ENCODE peak calls at places on chromosomes 4 and X, in ten cellular contexts. One of them, this sample, is unnamed.

GRCh38 chr4:63619771-63620170 is 789.5 kb downstream of the TECRL start:
- DNase-seq in endothelial cell of umbilical vein: no peak
- DNase-seq in Panc1: no peak
- DNase-seq in stomach: no peak
- DNase-seq in GM12891: no peak
- DNase-seq in K562: no peak
- DNase-seq in SK-N-SH: no peak
- DNase-seq in HCT116: no peak
- DNase-seq in HL-60: no peak
- DNase-seq in breast epithelium: no peak
- DNase-seq in this sample: no peak

GRCh38 chr4:89556596-89557305 is 249.2 kb upstream of the GPRIN3 start:
- DNase-seq in GM12891: no peak
- DNase-seq in HCT116: no peak
- DNase-seq in K562: no peak
- DNase-seq in Panc1: no peak
- DNase-seq in HL-60: no peak
- DNase-seq in SK-N-SH: no peak
- DNase-seq in endothelial cell of umbilical vein: peak
- DNase-seq in breast epithelium: no peak
- DNase-seq in stomach: no peak
- DNase-seq in this sample: no peak

GRCh38 chrX:40176979-40177430 is 79.2 kb upstream of the BCOR start:
- DNase-seq in SK-N-SH: peak
- DNase-seq in stomach: no peak
- DNase-seq in HCT116: no peak
- DNase-seq in GM12891: no peak
- DNase-seq in HL-60: peak
- DNase-seq in endothelial cell of umbilical vein: peak
- DNase-seq in K562: no peak
- DNase-seq in breast epithelium: no peak
- DNase-seq in Panc1: no peak
- DNase-seq in this sample: peak

GRCh38 chrX:16185725-16186136 is 18.4 kb downstream of the MAGEB17 start:
- DNase-seq in HCT116: peak
- DNase-seq in HL-60: peak
- DNase-seq in GM12891: no peak
- DNase-seq in K562: peak
- DNase-seq in breast epithelium: no peak
- DNase-seq in stomach: no peak
- DNase-seq in SK-N-SH: no peak
- DNase-seq in endothelial cell of umbilical vein: peak
- DNase-seq in Panc1: no peak
- DNase-seq in this sample: no peak

GRCh38 chr4:54643172-54643571 is 14.6 kb upstream of the KIT start:
- DNase-seq in SK-N-SH: no peak
- DNase-seq in endothelial cell of umbilical vein: no peak
- DNase-seq in HCT116: no peak
- DNase-seq in Panc1: no peak
- DNase-seq in HL-60: no peak
- DNase-seq in GM12891: no peak
- DNase-seq in stomach: no peak
- DNase-seq in K562: no peak
- DNase-seq in breast epithelium: no peak
- DNase-seq in this sample: no peak

GRCh38 chr4:99324978-99325377 is 3.8 kb upstream of the ADH1B start:
- DNase-seq in Panc1: no peak
- DNase-seq in GM12891: no peak
- DNase-seq in HL-60: no peak
- DNase-seq in K562: no peak
- DNase-seq in breast epithelium: no peak
- DNase-seq in endothelial cell of umbilical vein: no peak
- DNase-seq in stomach: peak
- DNase-seq in SK-N-SH: no peak
- DNase-seq in HCT116: no peak
- DNase-seq in this sample: no peak

GRCh38 chr4:932713-933070 is 432 bp downstream of the TMEM175 start:
- DNase-seq in stomach: no peak
- DNase-seq in K562: peak
- DNase-seq in SK-N-SH: peak
- DNase-seq in HCT116: no peak
- DNase-seq in HL-60: no peak
- DNase-seq in breast epithelium: no peak
- DNase-seq in Panc1: no peak
- DNase-seq in endothelial cell of umbilical vein: no peak
- DNase-seq in GM12891: no peak
- DNase-seq in this sample: no peak

GRCh38 chr4:55308071-55308470 is 38.0 kb upstream of the SRD5A3 start:
- DNase-seq in SK-N-SH: no peak
- DNase-seq in K562: no peak
- DNase-seq in breast epithelium: no peak
- DNase-seq in endothelial cell of umbilical vein: no peak
- DNase-seq in HL-60: no peak
- DNase-seq in stomach: no peak
- DNase-seq in Panc1: no peak
- DNase-seq in HCT116: no peak
- DNase-seq in GM12891: no peak
- DNase-seq in this sample: no peak

GRCh38 chr4:73259552-73260140 is 1.0 kb upstream of the ANKRD17 start:
- DNase-seq in HL-60: no peak
- DNase-seq in SK-N-SH: no peak
- DNase-seq in K562: peak
- DNase-seq in endothelial cell of umbilical vein: no peak
- DNase-seq in stomach: no peak
- DNase-seq in breast epithelium: no peak
- DNase-seq in Panc1: no peak
- DNase-seq in HCT116: no peak
- DNase-seq in GM12891: no peak
- DNase-seq in this sample: no peak

GRCh38 chr4:73257995-73258667 is 467 bp downstream of the ANKRD17 start:
- DNase-seq in HCT116: no peak
- DNase-seq in K562: peak
- DNase-seq in SK-N-SH: peak
- DNase-seq in breast epithelium: no peak
- DNase-seq in HL-60: peak
- DNase-seq in endothelial cell of umbilical vein: peak
- DNase-seq in Panc1: no peak
- DNase-seq in stomach: no peak
- DNase-seq in GM12891: peak
- DNase-seq in this sample: peak

GRCh38 chr4:73252001-73252400 is 6.6 kb downstream of the ANKRD17 start:
- DNase-seq in SK-N-SH: no peak
- DNase-seq in GM12891: no peak
- DNase-seq in HL-60: no peak
- DNase-seq in endothelial cell of umbilical vein: no peak
- DNase-seq in HCT116: no peak
- DNase-seq in K562: no peak
- DNase-seq in Panc1: no peak
- DNase-seq in stomach: no peak
- DNase-seq in breast epithelium: no peak
- DNase-seq in this sample: no peak

GRCh38 chr4:73258668-73259551 is at the start of gene ANKRD17:
- DNase-seq in stomach: peak
- DNase-seq in HL-60: peak
- DNase-seq in GM12891: peak
- DNase-seq in endothelial cell of umbilical vein: peak
- DNase-seq in SK-N-SH: peak
- DNase-seq in breast epithelium: peak
- DNase-seq in HCT116: peak
- DNase-seq in Panc1: peak
- DNase-seq in K562: peak
- DNase-seq in this sample: peak

DNA sequence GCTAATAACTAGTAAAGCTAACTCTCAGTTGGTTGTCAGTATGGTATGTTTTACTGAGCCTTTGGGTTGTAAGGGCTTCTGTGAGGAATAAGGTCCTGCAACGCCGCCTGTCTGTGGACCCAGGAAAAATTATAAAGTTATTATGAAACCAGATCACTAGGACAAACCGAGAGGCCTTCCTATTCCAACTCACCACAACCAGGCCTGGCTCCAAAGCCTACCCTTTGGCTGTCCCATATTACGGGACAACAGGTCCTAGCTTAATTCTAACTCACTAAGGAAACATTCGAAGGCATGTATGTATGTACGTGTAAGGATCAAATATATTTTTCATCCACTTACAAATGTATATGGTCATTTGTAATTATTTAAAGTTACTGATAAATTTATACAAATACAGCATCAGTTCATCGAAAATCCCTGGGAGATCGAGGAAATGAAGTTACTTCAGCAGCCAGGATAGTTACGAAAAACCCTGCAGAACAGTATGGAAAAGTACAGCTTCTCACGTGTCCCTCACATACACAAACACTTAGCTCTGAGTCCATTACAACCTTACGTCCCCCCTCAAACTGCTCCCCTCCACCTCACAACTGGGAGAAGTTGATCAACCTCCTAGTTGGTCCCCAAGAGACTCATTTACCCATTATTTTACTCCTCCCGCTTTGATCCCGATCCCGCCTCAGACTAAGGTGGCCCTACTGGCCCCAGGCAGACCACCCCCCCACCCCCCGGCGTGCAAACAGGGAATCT is 1.2 kb downstream of the ANKRD17 start:
- DNase-seq in K562: peak
- DNase-seq in HCT116: peak
- DNase-seq in HL-60: peak
- DNase-seq in Panc1: no peak
- DNase-seq in endothelial cell of umbilical vein: peak
- DNase-seq in SK-N-SH: peak
- DNase-seq in stomach: peak
- DNase-seq in breast epithelium: peak
- DNase-seq in GM12891: peak
- DNase-seq in this sample: no peak
- TF ChIP-seq POLR2AphosphoS5 in K562: peak
- TF ChIP-seq POLR2AphosphoS5 in HCT116: peak
- TF ChIP-seq POLR2AphosphoS5 in HL-60: no peak
- TF ChIP-seq POLR2AphosphoS5 in Panc1: no peak
- TF ChIP-seq POLR2AphosphoS5 in endothelial cell of umbilical vein: no peak
- TF ChIP-seq POLR2AphosphoS5 in SK-N-SH: no peak
- TF ChIP-seq POLR2AphosphoS5 in stomach: no peak
- TF ChIP-seq POLR2AphosphoS5 in breast epithelium: no peak
- TF ChIP-seq POLR2AphosphoS5 in GM12891: no peak
- TF ChIP-seq POLR2AphosphoS5 in this sample: no peak

GRCh38 chr4:174215936-174216699 is 67.3 kb downstream of the FBXO8 start:
- DNase-seq in SK-N-SH: peak
- DNase-seq in breast epithelium: no peak
- DNase-seq in GM12891: no peak
- DNase-seq in K562: no peak
- DNase-seq in stomach: no peak
- DNase-seq in HL-60: no peak
- DNase-seq in Panc1: no peak
- DNase-seq in endothelial cell of umbilical vein: no peak
- DNase-seq in HCT116: no peak
- DNase-seq in this sample: no peak

GRCh38 chr4:174216935-174217272 is 66.6 kb downstream of the FBXO8 start:
- DNase-seq in stomach: no peak
- DNase-seq in Panc1: no peak
- DNase-seq in breast epithelium: no peak
- DNase-seq in SK-N-SH: no peak
- DNase-seq in GM12891: no peak
- DNase-seq in endothelial cell of umbilical vein: no peak
- DNase-seq in HL-60: no peak
- DNase-seq in K562: no peak
- DNase-seq in HCT116: no peak
- DNase-seq in this sample: no peak

GRCh38 chr4:174215055-174215454 is 68.4 kb downstream of the FBXO8 start:
- DNase-seq in GM12891: no peak
- DNase-seq in HCT116: no peak
- DNase-seq in stomach: no peak
- DNase-seq in SK-N-SH: no peak
- DNase-seq in K562: no peak
- DNase-seq in Panc1: no peak
- DNase-seq in breast epithelium: no peak
- DNase-seq in HL-60: no peak
- DNase-seq in endothelial cell of umbilical vein: no peak
- DNase-seq in this sample: no peak

GRCh38 chr4:174218127-174218790 is 65.2 kb downstream of the FBXO8 start:
- DNase-seq in K562: no peak
- DNase-seq in endothelial cell of umbilical vein: no peak
- DNase-seq in stomach: no peak
- DNase-seq in breast epithelium: no peak
- DNase-seq in GM12891: no peak
- DNase-seq in HCT116: no peak
- DNase-seq in HL-60: no peak
- DNase-seq in Panc1: no peak
- DNase-seq in SK-N-SH: peak
- DNase-seq in this sample: no peak

DNA sequence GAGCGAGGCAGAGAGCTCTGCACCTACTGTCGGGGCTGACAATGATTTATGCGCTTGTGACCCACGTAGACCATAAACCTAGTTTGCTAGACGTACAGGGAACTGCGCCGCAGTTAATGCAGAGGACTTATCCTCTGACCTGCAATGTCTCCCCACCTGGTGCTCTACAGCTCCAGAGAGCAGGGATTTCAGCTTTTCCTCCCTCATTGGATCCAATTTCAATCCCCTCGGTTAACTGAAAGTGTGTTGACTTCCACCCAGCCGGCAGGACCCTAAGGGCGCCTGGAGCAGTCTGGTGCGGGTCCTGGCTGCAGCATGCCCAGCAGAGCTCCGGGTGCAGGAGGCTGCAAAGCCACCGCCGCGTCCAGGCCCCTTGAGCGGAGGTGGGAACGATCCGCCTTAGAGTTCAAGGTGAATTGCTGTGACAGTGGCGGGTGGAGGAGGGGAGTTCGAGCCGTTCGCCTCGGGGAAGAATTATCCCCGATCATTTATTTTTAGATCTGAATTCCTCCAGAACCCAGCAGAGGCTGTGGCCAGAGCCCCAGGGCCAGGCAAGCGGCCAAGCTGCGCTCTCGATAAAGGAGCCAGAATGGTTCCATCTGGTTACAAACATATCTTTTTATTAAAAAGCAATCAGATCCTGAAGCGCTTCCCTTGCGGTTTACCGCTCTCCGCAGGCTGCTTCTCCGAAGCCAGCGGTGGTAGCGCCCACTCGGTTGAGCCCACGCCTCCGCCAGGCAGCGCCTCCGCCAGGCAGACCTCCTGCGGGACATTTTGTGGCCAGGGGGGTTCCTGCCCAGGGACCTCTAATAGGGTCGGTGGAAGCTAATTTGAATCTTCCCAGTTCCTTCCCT is 66.0 kb downstream of the FBXO8 start:
- DNase-seq in breast epithelium: no peak
- DNase-seq in K562: no peak
- DNase-seq in stomach: no peak
- DNase-seq in HL-60: no peak
- DNase-seq in SK-N-SH: peak
- DNase-seq in Panc1: no peak
- DNase-seq in HCT116: no peak
- DNase-seq in endothelial cell of umbilical vein: no peak
- DNase-seq in GM12891: no peak
- DNase-seq in this sample: peak
- TF ChIP-seq POLR2AphosphoS5 in breast epithelium: no peak
- TF ChIP-seq POLR2AphosphoS5 in K562: no peak
- TF ChIP-seq POLR2AphosphoS5 in stomach: no peak
- TF ChIP-seq POLR2AphosphoS5 in HL-60: no peak
- TF ChIP-seq POLR2AphosphoS5 in SK-N-SH: peak
- TF ChIP-seq POLR2AphosphoS5 in Panc1: no peak
- TF ChIP-seq POLR2AphosphoS5 in HCT116: no peak
- TF ChIP-seq POLR2AphosphoS5 in endothelial cell of umbilical vein: no peak
- TF ChIP-seq POLR2AphosphoS5 in GM12891: no peak
- TF ChIP-seq POLR2AphosphoS5 in this sample: no peak

DNA sequence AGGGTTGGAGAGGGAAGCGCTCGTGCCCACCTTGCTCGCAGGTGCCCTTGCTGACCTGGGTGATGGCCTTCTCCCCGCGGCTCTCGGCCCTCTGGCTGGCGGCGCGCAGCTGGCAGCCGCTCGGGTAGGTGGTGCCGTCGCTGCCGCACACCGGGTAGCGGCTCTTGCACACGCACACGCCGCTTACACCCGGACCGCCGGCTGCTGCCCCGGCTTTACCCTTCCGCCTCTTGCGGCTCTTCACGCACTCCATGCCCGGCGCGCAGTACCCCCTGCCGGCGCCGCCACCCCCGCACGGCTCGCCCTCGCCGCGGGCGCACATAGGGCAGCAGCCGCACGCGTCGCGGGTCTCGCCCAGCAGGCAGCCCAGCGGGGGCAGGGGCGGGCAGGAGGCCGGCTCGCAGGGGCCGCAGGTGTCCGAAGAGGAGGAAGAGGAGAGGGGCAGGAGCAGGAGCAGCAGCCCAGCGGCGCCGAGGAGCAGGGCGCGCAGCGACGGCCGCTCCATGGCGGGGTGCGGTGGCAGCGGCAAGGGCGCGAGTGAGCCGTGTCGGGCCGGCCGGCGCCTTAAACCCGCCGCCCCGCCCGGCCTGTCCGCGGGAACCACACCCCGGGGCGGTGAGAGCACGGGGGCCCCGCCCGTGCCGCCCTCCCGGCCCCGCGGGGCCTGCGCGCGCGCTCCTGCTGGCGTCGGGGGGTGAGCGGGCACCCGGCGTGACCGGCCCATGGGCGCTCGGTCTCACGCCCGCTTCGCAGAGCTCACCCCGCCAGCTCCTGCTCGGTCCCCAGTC is at the start of gene IGFBP7:
- DNase-seq in SK-N-SH: peak
- DNase-seq in endothelial cell of umbilical vein: peak
- DNase-seq in GM12891: peak
- DNase-seq in HL-60: no peak
- DNase-seq in K562: peak
- DNase-seq in stomach: peak
- DNase-seq in HCT116: no peak
- DNase-seq in breast epithelium: no peak
- DNase-seq in Panc1: no peak
- DNase-seq in this sample: peak
- TF ChIP-seq POLR2AphosphoS5 in SK-N-SH: no peak
- TF ChIP-seq POLR2AphosphoS5 in endothelial cell of umbilical vein: peak
- TF ChIP-seq POLR2AphosphoS5 in GM12891: no peak
- TF ChIP-seq POLR2AphosphoS5 in HL-60: peak
- TF ChIP-seq POLR2AphosphoS5 in K562: no peak
- TF ChIP-seq POLR2AphosphoS5 in stomach: peak
- TF ChIP-seq POLR2AphosphoS5 in HCT116: no peak
- TF ChIP-seq POLR2AphosphoS5 in breast epithelium: peak
- TF ChIP-seq POLR2AphosphoS5 in Panc1: no peak
- TF ChIP-seq POLR2AphosphoS5 in this sample: no peak

DNA sequence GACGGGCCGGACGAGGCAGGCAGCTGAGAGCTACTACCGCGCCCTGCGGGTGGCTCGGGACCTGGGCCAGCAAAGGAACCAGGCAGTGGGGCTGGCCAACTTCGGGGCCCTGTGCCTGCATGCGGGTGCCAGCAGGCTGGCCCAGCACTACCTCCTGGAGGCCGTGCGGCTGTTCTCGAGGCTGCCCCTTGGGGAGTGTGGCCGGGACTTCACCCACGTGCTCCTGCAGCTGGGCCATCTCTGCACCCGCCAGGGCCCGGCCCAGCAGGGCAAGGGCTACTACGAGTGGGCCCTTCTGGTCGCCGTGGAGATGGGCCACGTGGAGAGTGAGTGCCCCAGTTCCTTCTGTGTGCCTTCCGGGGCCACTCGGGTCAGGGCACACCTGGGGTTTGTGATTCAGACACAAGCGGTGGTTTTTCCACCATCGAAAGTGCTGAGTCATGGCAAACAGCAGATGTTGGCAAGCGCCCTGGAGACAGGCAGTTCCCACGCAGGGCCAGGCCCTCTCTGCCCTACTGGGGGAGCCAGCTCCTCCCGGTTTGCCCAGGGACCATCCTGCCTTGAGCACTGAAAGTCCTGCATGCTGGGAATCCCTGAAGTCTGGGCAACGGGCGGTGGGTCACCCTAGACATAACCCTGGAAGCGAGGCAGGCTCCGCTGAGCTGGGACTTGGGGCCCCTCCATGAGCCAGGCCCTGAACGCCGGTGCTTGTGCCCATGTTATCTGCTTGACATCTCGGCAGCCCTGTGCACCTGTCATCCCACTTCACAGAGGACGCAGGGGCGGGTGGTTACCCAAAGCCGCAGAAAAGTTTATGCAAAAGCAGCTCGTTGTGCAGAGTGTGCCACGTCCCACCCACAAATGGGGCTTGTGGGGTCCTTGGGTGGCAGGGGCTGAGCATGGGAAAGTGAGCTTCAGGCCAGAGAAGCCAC is 29.5 kb downstream of the SH3TC1 start:
- DNase-seq in breast epithelium: no peak
- DNase-seq in GM12891: peak
- DNase-seq in K562: peak
- DNase-seq in Panc1: no peak
- DNase-seq in stomach: peak
- DNase-seq in HCT116: no peak
- DNase-seq in endothelial cell of umbilical vein: peak
- DNase-seq in SK-N-SH: no peak
- DNase-seq in HL-60: peak
- DNase-seq in this sample: no peak
- TF ChIP-seq POLR2AphosphoS5 in breast epithelium: peak
- TF ChIP-seq POLR2AphosphoS5 in GM12891: no peak
- TF ChIP-seq POLR2AphosphoS5 in K562: no peak
- TF ChIP-seq POLR2AphosphoS5 in Panc1: no peak
- TF ChIP-seq POLR2AphosphoS5 in stomach: peak
- TF ChIP-seq POLR2AphosphoS5 in HCT116: no peak
- TF ChIP-seq POLR2AphosphoS5 in endothelial cell of umbilical vein: peak
- TF ChIP-seq POLR2AphosphoS5 in SK-N-SH: no peak
- TF ChIP-seq POLR2AphosphoS5 in HL-60: peak
- TF ChIP-seq POLR2AphosphoS5 in this sample: no peak

This sample was measured in H1.